ENCODE peak calls at places on chromosomes 2 and 18, in seven cellular contexts. One of them, this sample, is unnamed.

GRCh38 chr2:129318581-129319421 is 660.7 kb upstream of the RAB6C start:
- DNase-seq in SK-N-SH: no peak
- DNase-seq in A549: no peak
- DNase-seq in K562: no peak
- DNase-seq in GM12878: no peak
- DNase-seq in HCT116: no peak
- DNase-seq in H1: no peak
- DNase-seq in this sample: no peak

GRCh38 chr18:60469396-60469795 is 96.8 kb upstream of the MC4R start:
- DNase-seq in SK-N-SH: no peak
- DNase-seq in A549: no peak
- DNase-seq in K562: no peak
- DNase-seq in GM12878: no peak
- DNase-seq in HCT116: no peak
- DNase-seq in H1: no peak
- DNase-seq in this sample: no peak

GRCh38 chr2:235762832-235763598 is 269.2 kb downstream of the AGAP1 start:
- DNase-seq in SK-N-SH: no peak
- DNase-seq in A549: no peak
- DNase-seq in K562: no peak
- DNase-seq in GM12878: no peak
- DNase-seq in HCT116: no peak
- DNase-seq in H1: no peak
- DNase-seq in this sample: no peak

GRCh38 chr2:207352978-207353377 is 176.8 kb upstream of the CREB1 start:
- DNase-seq in SK-N-SH: no peak
- DNase-seq in A549: no peak
- DNase-seq in K562: peak; percentile 14
- DNase-seq in GM12878: no peak
- DNase-seq in HCT116: no peak
- DNase-seq in H1: no peak
- DNase-seq in this sample: peak; percentile 20

GRCh38 chr2:154697422-154698237 is 865 bp upstream of the KCNJ3 start:
- DNase-seq in SK-N-SH: peak; percentile 65
- DNase-seq in A549: no peak
- DNase-seq in K562: no peak
- DNase-seq in GM12878: no peak
- DNase-seq in HCT116: no peak
- DNase-seq in H1: peak; percentile 76
- DNase-seq in this sample: no peak

GRCh38 chr2:167294031-167294774 is 405.9 kb downstream of the XIRP2 start:
- DNase-seq in SK-N-SH: peak; percentile 67
- DNase-seq in A549: no peak
- DNase-seq in K562: no peak
- DNase-seq in GM12878: no peak
- DNase-seq in HCT116: no peak
- DNase-seq in H1: peak; percentile 70
- DNase-seq in this sample: peak; percentile 24

GRCh38 chr2:24207359-24207758 is 32.5 kb downstream of the FAM228A start:
- DNase-seq in SK-N-SH: no peak
- DNase-seq in A549: no peak
- DNase-seq in K562: no peak
- DNase-seq in GM12878: no peak
- DNase-seq in HCT116: no peak
- DNase-seq in H1: no peak
- DNase-seq in this sample: no peak

GRCh38 chr2:190088917-190089316 is 26.4 kb upstream of the MSTN start:
- DNase-seq in SK-N-SH: peak; percentile 43
- DNase-seq in A549: peak; percentile 10
- DNase-seq in K562: peak; percentile 30
- DNase-seq in GM12878: peak; percentile 20
- DNase-seq in HCT116: peak; percentile 72
- DNase-seq in H1: no peak
- DNase-seq in this sample: peak; percentile 71

GRCh38 chr2:210086292-210086691 is 83.9 kb downstream of the RPE start:
- DNase-seq in SK-N-SH: no peak
- DNase-seq in A549: no peak
- DNase-seq in K562: no peak
- DNase-seq in GM12878: no peak
- DNase-seq in HCT116: no peak
- DNase-seq in H1: no peak
- DNase-seq in this sample: peak; percentile 40

GRCh38 chr2:117850015-117850414 is 35.5 kb downstream of the DDX18 start:
- DNase-seq in SK-N-SH: no peak
- DNase-seq in A549: no peak
- DNase-seq in K562: no peak
- DNase-seq in GM12878: no peak
- DNase-seq in HCT116: no peak
- DNase-seq in H1: peak; percentile 56
- DNase-seq in this sample: no peak

GRCh38 chr2:45168731-45169338 is 159.6 kb upstream of the SIX2 start:
- DNase-seq in SK-N-SH: peak; percentile 90
- DNase-seq in A549: peak; percentile 75
- DNase-seq in K562: no peak
- DNase-seq in GM12878: no peak
- DNase-seq in HCT116: no peak
- DNase-seq in H1: peak; percentile 69
- DNase-seq in this sample: no peak

GRCh38 chr2:40403233-40403841 is 48.6 kb downstream of the SLC8A1 start:
- DNase-seq in SK-N-SH: no peak
- DNase-seq in A549: no peak
- DNase-seq in K562: no peak
- DNase-seq in GM12878: no peak
- DNase-seq in HCT116: no peak
- DNase-seq in H1: no peak
- DNase-seq in this sample: peak; percentile 91

GRCh38 chr2:209236369-209236768 is 187.5 kb upstream of the MAP2 start:
- DNase-seq in SK-N-SH: no peak
- DNase-seq in A549: no peak
- DNase-seq in K562: no peak
- DNase-seq in GM12878: no peak
- DNase-seq in HCT116: no peak
- DNase-seq in H1: no peak
- DNase-seq in this sample: no peak

GRCh38 chr2:181037922-181038321 is 57.5 kb downstream of the UBE2E3 start:
- DNase-seq in SK-N-SH: no peak
- DNase-seq in A549: no peak
- DNase-seq in K562: no peak
- DNase-seq in GM12878: no peak
- DNase-seq in HCT116: no peak
- DNase-seq in H1: no peak
- DNase-seq in this sample: peak; percentile 90

GRCh38 chr2:8592736-8593135 is 89.1 kb upstream of the ID2 start:
- DNase-seq in SK-N-SH: no peak
- DNase-seq in A549: no peak
- DNase-seq in K562: no peak
- DNase-seq in GM12878: no peak
- DNase-seq in HCT116: peak; percentile 23
- DNase-seq in H1: no peak
- DNase-seq in this sample: no peak

GRCh38 chr2:127552846-127553245 is 17.4 kb downstream of the MYO7B start:
- DNase-seq in SK-N-SH: no peak
- DNase-seq in A549: no peak
- DNase-seq in K562: no peak
- DNase-seq in GM12878: no peak
- DNase-seq in HCT116: no peak
- DNase-seq in H1: no peak
- DNase-seq in this sample: no peak

GRCh38 chr18:39480494-39481245 is 1915.1 kb upstream of the CELF4 start:
- DNase-seq in SK-N-SH: no peak
- DNase-seq in A549: no peak
- DNase-seq in K562: no peak
- DNase-seq in GM12878: no peak
- DNase-seq in HCT116: no peak
- DNase-seq in H1: no peak
- DNase-seq in this sample: peak; percentile 55

GRCh38 chr2:122643725-122644329 is 888.4 kb downstream of the TSN start:
- DNase-seq in SK-N-SH: peak; percentile 70
- DNase-seq in A549: no peak
- DNase-seq in K562: no peak
- DNase-seq in GM12878: no peak
- DNase-seq in HCT116: no peak
- DNase-seq in H1: no peak
- DNase-seq in this sample: peak; percentile 1

GRCh38 chr2:2702385-2702784 is 371.3 kb upstream of the MYT1L start:
- DNase-seq in SK-N-SH: no peak
- DNase-seq in A549: no peak
- DNase-seq in K562: no peak
- DNase-seq in GM12878: no peak
- DNase-seq in HCT116: no peak
- DNase-seq in H1: no peak
- DNase-seq in this sample: no peak

GRCh38 chr2:234278556-234279286 is 218.2 kb downstream of the ARL4C start:
- DNase-seq in SK-N-SH: no peak
- DNase-seq in A549: no peak
- DNase-seq in K562: no peak
- DNase-seq in GM12878: no peak
- DNase-seq in HCT116: no peak
- DNase-seq in H1: no peak
- DNase-seq in this sample: no peak

GRCh38 chr2:196743165-196743564 is 56.3 kb downstream of the GTF3C3 start:
- DNase-seq in SK-N-SH: no peak
- DNase-seq in A549: no peak
- DNase-seq in K562: no peak
- DNase-seq in GM12878: no peak
- DNase-seq in HCT116: no peak
- DNase-seq in H1: no peak
- DNase-seq in this sample: no peak

GRCh38 chr2:158191076-158191566 is 89.4 kb downstream of the UPP2 start:
- DNase-seq in SK-N-SH: no peak
- DNase-seq in A549: no peak
- DNase-seq in K562: no peak
- DNase-seq in GM12878: peak; percentile 48
- DNase-seq in HCT116: peak; percentile 13
- DNase-seq in H1: no peak
- DNase-seq in this sample: no peak

GRCh38 chr2:44975571-44976450 is 33.4 kb downstream of the SIX2 start:
- DNase-seq in SK-N-SH: no peak
- DNase-seq in A549: no peak
- DNase-seq in K562: peak; percentile 34
- DNase-seq in GM12878: no peak
- DNase-seq in HCT116: no peak
- DNase-seq in H1: no peak
- DNase-seq in this sample: no peak

GRCh38 chr18:48408727-48409590 is at the start of gene ZBTB7C:
- DNase-seq in SK-N-SH: peak; percentile 83
- DNase-seq in A549: no peak
- DNase-seq in K562: peak; percentile 49
- DNase-seq in GM12878: no peak
- DNase-seq in HCT116: no peak
- DNase-seq in H1: peak; percentile 71
- DNase-seq in this sample: no peak

GRCh38 chr2:73232471-73233153 is 427 bp downstream of the PRADC1 start:
- DNase-seq in SK-N-SH: peak; percentile 48
- DNase-seq in A549: peak; percentile 39
- DNase-seq in K562: peak; percentile 71
- DNase-seq in GM12878: no peak
- DNase-seq in HCT116: no peak
- DNase-seq in H1: no peak
- DNase-seq in this sample: no peak

GRCh38 chr2:59427980-59428379 is 1125.5 kb downstream of the BCL11A start:
- DNase-seq in SK-N-SH: no peak
- DNase-seq in A549: no peak
- DNase-seq in K562: no peak
- DNase-seq in GM12878: no peak
- DNase-seq in HCT116: no peak
- DNase-seq in H1: no peak
- DNase-seq in this sample: no peak

GRCh38 chr2:110853516-110853915 is 121.1 kb downstream of the ACOXL start:
- DNase-seq in SK-N-SH: no peak
- DNase-seq in A549: peak; percentile 38
- DNase-seq in K562: peak; percentile 38
- DNase-seq in GM12878: no peak
- DNase-seq in HCT116: peak; percentile 27
- DNase-seq in H1: no peak
- DNase-seq in this sample: peak; percentile 12
- TF ChIP-seq RAD21 in SK-N-SH: peak; percentile 33
- TF ChIP-seq RAD21 in A549: peak; percentile 37
- TF ChIP-seq RAD21 in K562: no peak
- TF ChIP-seq RAD21 in GM12878: peak; percentile 66
- TF ChIP-seq RAD21 in HCT116: peak; percentile 33
- TF ChIP-seq RAD21 in H1: peak; percentile 47
- TF ChIP-seq RAD21 in this sample: no peak

GRCh38 chr2:97844311-97844859 is 131.0 kb downstream of the ZAP70 start:
- DNase-seq in SK-N-SH: peak; percentile 46
- DNase-seq in A549: no peak
- DNase-seq in K562: no peak
- DNase-seq in GM12878: no peak
- DNase-seq in HCT116: no peak
- DNase-seq in H1: no peak
- DNase-seq in this sample: no peak

GRCh38 chr2:97834610-97835009 is 121.2 kb downstream of the ZAP70 start:
- DNase-seq in SK-N-SH: no peak
- DNase-seq in A549: no peak
- DNase-seq in K562: no peak
- DNase-seq in GM12878: no peak
- DNase-seq in HCT116: no peak
- DNase-seq in H1: no peak
- DNase-seq in this sample: no peak

GRCh38 chr2:97845818-97846217 is 132.4 kb downstream of the ZAP70 start:
- DNase-seq in SK-N-SH: no peak
- DNase-seq in A549: no peak
- DNase-seq in K562: no peak
- DNase-seq in GM12878: no peak
- DNase-seq in HCT116: no peak
- DNase-seq in H1: no peak
- DNase-seq in this sample: no peak

GRCh38 chr2:97845133-97845532 is 131.8 kb downstream of the ZAP70 start:
- DNase-seq in SK-N-SH: no peak
- DNase-seq in A549: no peak
- DNase-seq in K562: no peak
- DNase-seq in GM12878: no peak
- DNase-seq in HCT116: no peak
- DNase-seq in H1: no peak
- DNase-seq in this sample: no peak

GRCh38 chr2:97840198-97840597 is 126.8 kb downstream of the ZAP70 start:
- DNase-seq in SK-N-SH: no peak
- DNase-seq in A549: no peak
- DNase-seq in K562: no peak
- DNase-seq in GM12878: no peak
- DNase-seq in HCT116: no peak
- DNase-seq in H1: no peak
- DNase-seq in this sample: no peak
- TF ChIP-seq RAD21 in SK-N-SH: no peak
- TF ChIP-seq RAD21 in A549: no peak
- TF ChIP-seq RAD21 in K562: no peak
- TF ChIP-seq RAD21 in GM12878: no peak
- TF ChIP-seq RAD21 in HCT116: no peak
- TF ChIP-seq RAD21 in H1: no peak
- TF ChIP-seq RAD21 in this sample: no peak

GRCh38 chr2:146634256-146635068 is 1210.4 kb upstream of the ACVR2A start:
- DNase-seq in SK-N-SH: no peak
- DNase-seq in A549: peak; percentile 13
- DNase-seq in K562: no peak
- DNase-seq in GM12878: no peak
- DNase-seq in HCT116: peak; percentile 72
- DNase-seq in H1: no peak
- DNase-seq in this sample: peak; percentile 81
- TF ChIP-seq RAD21 in SK-N-SH: no peak
- TF ChIP-seq RAD21 in A549: no peak
- TF ChIP-seq RAD21 in K562: no peak
- TF ChIP-seq RAD21 in GM12878: no peak
- TF ChIP-seq RAD21 in HCT116: no peak
- TF ChIP-seq RAD21 in H1: no peak
- TF ChIP-seq RAD21 in this sample: no peak

GRCh38 chr2:12321017-12321641 is 395.6 kb upstream of the TRIB2 start:
- DNase-seq in SK-N-SH: no peak
- DNase-seq in A549: no peak
- DNase-seq in K562: peak; percentile 17
- DNase-seq in GM12878: no peak
- DNase-seq in HCT116: no peak
- DNase-seq in H1: no peak
- DNase-seq in this sample: peak; percentile 98
- TF ChIP-seq RAD21 in SK-N-SH: no peak
- TF ChIP-seq RAD21 in A549: no peak
- TF ChIP-seq RAD21 in K562: peak; percentile 4
- TF ChIP-seq RAD21 in GM12878: no peak
- TF ChIP-seq RAD21 in HCT116: no peak
- TF ChIP-seq RAD21 in H1: no peak
- TF ChIP-seq RAD21 in this sample: peak; percentile 37

This sample was measured in IMR-90.